ENCODE peak calls at places on chromosome 21, in five cellular contexts. Q is brain microvascular endothelial cell, K is tibial nerve, P is heart left ventricle, L is fibroblast of lung. B is an unnamed sample.

GRCh38 chr21:40300300-40300699 is 433.1 kb downstream of the PCP4 start:
- DNase-seq in Q (no peak), K (no peak), P (no peak), L (no peak), B (no peak)

GRCh38 chr21:17690078-17690494 is 77.4 kb upstream of the BTG3 start:
- DNase-seq in Q (no peak), K (no peak), P (no peak), L (no peak), B (peak; percentile 70)

GRCh38 chr21:31557956-31558838 is 101.3 kb upstream of the SOD1 start:
- DNase-seq in Q (peak; percentile 7), K (no peak), P (no peak), L (peak; percentile 15), B (no peak)

GRCh38 chr21:32209580-32209979 is 69.3 kb downstream of the MIS18A start:
- DNase-seq in Q (no peak), K (no peak), P (no peak), L (no peak), B (no peak)

GRCh38 chr21:39660191-39660590 is 47.5 kb downstream of the B3GALT5 start:
- DNase-seq in Q (peak; percentile 49), K (no peak), P (no peak), L (peak; percentile 78), B (no peak)

GRCh38 chr21:35512321-35512720 is 463.2 kb upstream of the RUNX1 start:
- DNase-seq in Q (no peak), K (no peak), P (no peak), L (no peak), B (peak; percentile 29)

GRCh38 chr21:42973309-42973990 is 912 bp upstream of the PKNOX1 start:
- DNase-seq in Q (no peak), K (peak; percentile 17), P (no peak), L (no peak), B (no peak)

GRCh38 chr21:38088916-38089762 is 167.7 kb upstream of the KCNJ15 start:
- DNase-seq in Q (no peak), K (no peak), P (no peak), L (no peak), B (no peak)

GRCh38 chr21:32940079-32941014 is 85.4 kb upstream of the OLIG2 start:
- DNase-seq in Q (no peak), K (peak; percentile 13), P (no peak), L (peak; percentile 34), B (peak; percentile 35)

GRCh38 chr21:25501996-25502665 is 105.2 kb downstream of the MRPL39 start:
- DNase-seq in Q (no peak), K (no peak), P (no peak), L (no peak), B (peak; percentile 14)

GRCh38 chr21:43211085-43212071 is 42.6 kb downstream of the CRYAA start:
- DNase-seq in Q (no peak), K (peak; percentile 4), P (peak; percentile 66), L (peak; percentile 8), B (no peak)

GRCh38 chr21:27314096-27314495 is 347.2 kb upstream of the ADAMTS5 start:
- DNase-seq in Q (no peak), K (no peak), P (no peak), L (peak; percentile 7), B (no peak)

GRCh38 chr21:30674312-30674711 is 31.6 kb downstream of the KRTAP20-3 start:
- DNase-seq in Q (no peak), K (no peak), P (no peak), L (no peak), B (no peak)

GRCh38 chr21:42777757-42778344 is 101.5 kb downstream of the WDR4 start:
- DNase-seq in Q (no peak), K (peak; percentile 35), P (no peak), L (no peak), B (no peak)

GRCh38 chr21:38308010-38308784 is 51.4 kb downstream of the KCNJ15 start:
- DNase-seq in Q (no peak), K (no peak), P (no peak), L (no peak), B (no peak)

GRCh38 chr21:44952116-44952928 is 12.5 kb downstream of the SLX9 start:
- DNase-seq in Q (no peak), K (no peak), P (peak; percentile 77), L (no peak), B (no peak)

GRCh38 chr21:44954281-44954771 is 14.5 kb downstream of the SLX9 start:
- DNase-seq in Q (no peak), K (no peak), P (peak; percentile 72), L (no peak), B (no peak)

GRCh38 chr21:44951186-44951915 is 11.5 kb downstream of the SLX9 start:
- DNase-seq in Q (no peak), K (no peak), P (peak; percentile 57), L (no peak), B (no peak)

GRCh38 chr21:44953628-44954021 is 13.8 kb downstream of the SLX9 start:
- DNase-seq in Q (no peak), K (no peak), P (peak; percentile 39), L (no peak), B (no peak)

DNA sequence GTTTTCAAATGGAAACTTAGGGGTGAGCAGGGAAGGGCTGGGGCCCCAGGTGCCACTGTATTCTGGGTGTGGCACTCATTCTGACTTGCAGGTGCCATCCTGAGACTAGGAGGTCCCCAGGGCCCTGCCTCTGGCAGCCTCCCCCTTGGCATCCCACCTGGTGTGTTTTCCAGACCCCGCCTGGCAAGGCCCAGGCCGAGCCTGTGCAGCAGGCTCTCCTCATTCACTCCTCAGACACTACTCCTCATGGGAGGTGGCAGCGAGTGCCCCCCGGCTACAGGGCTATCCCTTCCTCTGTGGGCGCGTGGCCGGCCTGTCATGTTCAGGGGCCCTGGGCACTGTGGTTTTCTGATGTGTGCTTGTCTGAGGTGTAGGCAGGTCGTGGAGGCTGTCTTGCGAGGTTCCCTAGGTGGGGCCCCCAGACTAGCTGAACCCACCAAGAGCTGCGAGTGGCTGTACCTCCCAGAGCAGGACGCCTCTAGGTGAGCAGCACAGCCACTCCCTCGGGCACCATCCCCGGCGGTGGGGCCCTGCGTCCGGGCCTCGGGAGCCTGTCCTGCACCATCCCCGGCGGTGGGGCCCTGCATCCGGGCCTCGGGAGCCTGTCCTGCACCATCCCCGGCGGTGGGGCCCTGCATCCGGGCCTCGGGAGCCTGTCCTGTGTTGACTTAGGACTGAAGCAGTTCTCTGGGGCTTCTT is 13.2 kb downstream of the SLX9 start:
- DNase-seq in Q (no peak), K (no peak), P (no peak), L (no peak), B (no peak)
- H3K36me3 ChIP-seq in Q (peaks cover 13% of the 10 kb centered on the region), K (peaks cover 47% of the 10 kb centered on the region), P (peaks cover 5% of the 10 kb centered on the region), L (peaks cover 6% of the 10 kb centered on the region), B (peaks cover 26% of the 10 kb centered on the region)

DNA sequence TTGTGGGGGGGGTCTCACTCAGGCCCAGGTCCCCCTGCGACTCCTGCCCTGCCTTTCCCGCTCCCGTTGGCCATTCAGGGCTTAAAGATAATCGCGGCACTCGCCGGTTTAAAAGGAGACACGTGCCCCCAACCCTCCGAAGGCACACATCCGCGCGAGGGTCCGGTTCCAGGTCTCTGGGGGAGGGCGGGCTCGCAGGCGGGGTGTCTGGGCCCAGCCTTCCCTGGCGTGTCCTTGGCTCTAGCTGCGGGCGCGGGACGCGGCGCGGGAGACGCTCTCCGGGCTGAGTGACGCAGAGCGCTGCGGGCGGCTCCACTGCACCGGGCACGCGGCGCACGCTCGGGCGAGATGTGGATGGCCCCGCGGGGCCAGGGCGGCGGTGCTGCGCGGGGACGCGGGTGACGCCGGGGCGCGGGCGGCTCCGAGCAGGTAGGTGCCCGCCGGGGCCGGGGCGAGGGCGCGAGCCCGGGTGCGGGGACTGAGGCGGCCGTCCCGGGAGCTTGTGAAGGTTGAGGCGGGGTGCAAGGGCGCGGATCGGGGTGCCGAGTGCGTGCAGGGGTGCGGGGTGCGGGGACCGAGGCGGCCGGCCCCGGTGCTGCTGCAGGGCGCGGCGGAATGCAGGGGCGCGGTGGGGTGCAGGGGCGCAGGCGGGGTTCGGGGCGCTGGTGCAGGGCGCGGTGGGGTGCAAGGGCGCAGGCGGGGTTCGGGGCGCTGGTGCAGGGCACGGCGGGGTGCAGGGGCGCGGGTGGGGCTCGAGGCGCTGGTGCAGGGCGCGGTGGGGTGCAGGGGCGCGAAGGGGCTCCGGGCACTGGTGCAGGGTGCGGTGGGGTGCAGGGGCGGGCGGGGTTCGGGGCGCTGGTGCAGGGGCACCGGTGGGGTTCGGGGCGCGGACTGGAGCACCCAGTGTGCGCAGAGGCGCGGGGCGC is 3.3 kb upstream of the TRPM2 start:
- DNase-seq in Q (no peak), K (no peak), P (no peak), L (no peak), B (no peak)
- H3K4me3 ChIP-seq in Q (no peak overlapping the region), K (no peak overlapping the region), P (no peak overlapping the region), L (no peak overlapping the region), B (no peak overlapping the region)

DNA sequence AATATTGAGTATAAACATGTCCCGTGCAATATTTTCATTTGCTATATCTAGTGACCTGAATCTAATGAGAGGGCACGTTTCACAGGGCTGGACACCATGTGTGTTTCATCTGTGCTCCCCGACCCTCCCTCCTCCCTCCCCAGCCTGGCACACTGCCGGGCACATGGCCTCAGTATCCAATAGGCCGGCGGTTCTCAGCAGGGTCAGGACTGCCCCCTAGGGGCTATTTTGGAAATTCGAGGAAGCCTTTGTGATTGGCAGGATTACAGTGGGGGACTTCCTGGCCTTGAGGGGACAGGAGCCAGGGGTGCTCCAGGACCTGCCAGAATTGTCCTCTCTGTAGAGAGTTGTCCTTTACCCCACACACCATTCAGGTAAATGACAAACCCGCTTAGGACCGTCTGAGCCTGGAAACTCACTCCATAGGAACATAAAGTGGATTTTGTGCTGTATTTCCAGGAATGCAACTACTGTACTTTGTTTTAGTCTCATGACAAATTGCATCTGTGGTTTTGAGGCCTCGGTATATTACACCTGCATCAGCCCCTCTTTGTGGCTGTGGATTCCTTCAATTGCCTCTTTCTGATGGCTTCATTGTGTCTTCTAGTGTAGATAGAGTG is 109.5 kb upstream of the SIM2 start:
- DNase-seq in Q (peak; percentile 27), K (no peak), P (no peak), L (peak; percentile 13), B (peak; percentile 15)
- TF ChIP-seq CTCF in Q (peak; percentile 74), K (peak; percentile 22), P (peak; percentile 35), L (peak; percentile 58), B (peak; percentile 53)

GRCh38 chr21:41755258-41755933 is 11.5 kb downstream of the RIPK4 start:
- DNase-seq in Q (no peak), K (no peak), P (no peak), L (no peak), B (no peak)
- H3K36me3 ChIP-seq in Q (no peaks in the 10 kb centered on the region), K (no peaks in the 10 kb centered on the region), P (no peaks in the 10 kb centered on the region), L (no peaks in the 10 kb centered on the region), B (peaks cover 21% of the 10 kb centered on the region)

GRCh38 chr21:41664881-41665765 is 101.7 kb downstream of the RIPK4 start:
- DNase-seq in Q (peak; percentile 68), K (peak; percentile 38), P (no peak), L (peak; percentile 68), B (no peak)
- H3K4me3 ChIP-seq in Q (no peak overlapping the region), K (no peak overlapping the region), P (no peak overlapping the region), L (no peak overlapping the region), B (no peak overlapping the region)

GRCh38 chr21:34509151-34509550 is 2.9 kb downstream of the KCNE1 start:
- DNase-seq in Q (no peak), K (no peak), P (no peak), L (no peak), B (no peak)
- TF ChIP-seq CTCF in Q (peak; percentile 39), K (no peak), P (peak; percentile 26), L (no peak), B (peak; percentile 29)